ENCODE peak calls at places on chromosomes 5 and 9, in four cellular contexts. B, L, R and A are unnamed samples.

GRCh38 chr9:1100945-1101344 is 50.8 kb downstream of the DMRT2 start:
- DNase-seq in B (no peak), R (peak; percentile 56), L (no peak), A (peak; percentile 24)

GRCh38 chr5:145130996-145131395 is 704.1 kb downstream of the PRELID2 start:
- DNase-seq in L (no peak), R (no peak), B (no peak), A (no peak)

GRCh38 chr5:657570-657969 is 35.6 kb downstream of the TPPP start:
- DNase-seq in B (peak; percentile 15), L (peak; percentile 80), R (no peak), A (no peak)

GRCh38 chr9:114005371-114006154 is 72.5 kb downstream of the AMBP start:
- DNase-seq in B (peak; percentile 12), L (no peak), R (peak; percentile 15), A (peak; percentile 15)

GRCh38 chr5:168679515-168679920 is 100.3 kb upstream of the PANK3 start:
- DNase-seq in R (peak; percentile 75), L (peak; percentile 75), B (peak; percentile 72), A (peak; percentile 54)

GRCh38 chr9:102769307-102769706 is 225.8 kb upstream of the CYLC2 start:
- DNase-seq in R (no peak), L (no peak), B (no peak), A (no peak)

GRCh38 chr5:67416133-67416937 is 219.7 kb upstream of the CD180 start:
- DNase-seq in R (no peak), L (no peak), B (no peak), A (no peak)

GRCh38 chr5:125049721-125050357 is 303.4 kb upstream of the ZNF608 start:
- DNase-seq in B (no peak), L (no peak), R (no peak), A (no peak)

GRCh38 chr5:139671096-139671841 is 23.1 kb downstream of the CXXC5 start:
- DNase-seq in L (no peak), R (no peak), B (no peak), A (peak; percentile 84)

GRCh38 chr9:15299374-15299939 is 7.6 kb downstream of the TTC39B start:
- DNase-seq in L (no peak), R (no peak), B (no peak), A (no peak)

GRCh38 chr5:153777681-153778080 is 261.0 kb downstream of the FAM114A2 start:
- DNase-seq in R (no peak), B (no peak), L (no peak), A (no peak)

GRCh38 chr9:34079181-34079580 is 30.5 kb upstream of the UBAP2 start:
- DNase-seq in B (no peak), L (peak; percentile 50), R (no peak), A (no peak)

GRCh38 chr5:135141303-135142268 is 107.6 kb upstream of the PITX1 start:
- DNase-seq in L (no peak), B (no peak), R (peak; percentile 45), A (no peak)

GRCh38 chr5:149748471-149749094 is 18.5 kb downstream of the PPARGC1B start:
- DNase-seq in L (no peak), B (no peak), R (no peak), A (no peak)

GRCh38 chr5:108905818-108906217 is 158.1 kb downstream of the FER start:
- DNase-seq in L (no peak), R (no peak), B (no peak), A (no peak)

GRCh38 chr5:115306011-115306530 is 9.6 kb upstream of the CCDC112 start:
- DNase-seq in R (peak; percentile 61), B (no peak), L (no peak), A (peak; percentile 60)

DNA sequence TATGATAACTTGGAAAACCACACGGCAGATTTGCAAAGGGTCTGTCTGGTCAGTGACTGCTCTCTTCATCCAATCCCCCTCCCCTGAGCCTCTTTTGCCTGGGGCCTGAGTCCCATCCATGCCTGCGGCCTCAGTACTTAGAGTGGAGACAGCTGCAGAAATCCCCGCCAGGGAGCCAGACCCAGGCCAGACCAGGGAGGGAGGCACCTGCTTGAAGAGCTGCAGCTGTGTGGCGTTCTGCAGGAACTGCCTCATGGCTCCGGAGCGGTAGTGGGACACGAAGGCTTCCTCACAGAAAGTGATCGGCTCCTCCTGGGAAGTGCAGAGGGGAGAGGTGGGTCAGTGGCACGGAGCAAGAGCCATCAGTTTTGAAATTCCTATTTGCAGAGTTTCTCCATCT is 101.6 kb downstream of the CRB2 start:
- DNase-seq in L (no peak), B (no peak), R (no peak), A (no peak)
- TF ChIP-seq POLR2AphosphoS5 in L (no peak), B (no peak), R (no peak), A (no peak)

DNA sequence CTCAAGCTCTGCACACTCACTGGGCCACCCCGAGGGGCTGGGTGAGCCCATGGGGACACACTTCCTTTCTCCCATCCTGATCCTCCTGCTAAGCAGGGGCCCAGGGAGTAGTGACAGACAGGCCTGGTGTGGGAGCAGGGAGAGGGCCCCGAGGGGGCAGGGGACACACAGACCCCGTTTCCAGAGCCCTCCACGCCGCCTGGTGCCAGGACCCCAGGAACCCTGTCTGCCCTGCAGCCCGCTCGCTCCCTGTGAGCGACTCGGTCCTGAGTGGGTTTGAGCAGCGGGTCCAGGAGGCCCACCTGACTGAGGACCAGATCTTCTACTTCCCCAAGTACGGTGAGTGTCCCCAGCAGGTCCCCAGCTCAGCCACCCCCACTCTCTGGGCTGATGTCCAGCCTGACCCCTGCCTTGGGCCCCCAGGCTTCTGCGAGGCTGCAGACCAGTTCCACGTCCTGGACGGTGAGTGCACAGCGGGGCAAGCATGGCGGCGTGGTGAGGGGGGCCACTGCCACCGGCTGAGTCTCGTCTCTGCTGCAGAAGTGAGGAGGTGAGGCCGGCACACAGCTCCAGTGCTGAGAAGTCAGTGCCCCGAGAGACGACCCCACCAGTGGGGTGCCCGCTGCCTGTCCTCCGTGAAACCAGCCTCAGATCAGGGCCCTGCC is 1.3 kb downstream of the C8G start:
- DNase-seq in B (no peak), R (no peak), L (no peak), A (peak; percentile 83)
- H3K27ac ChIP-seq in B (no peak overlapping the region), R (no peak overlapping the region), L (no peak overlapping the region), A (no peak overlapping the region)

GRCh38 chr9:88798476-88798875 is 192.8 kb upstream of the S1PR3 start:
- DNase-seq in B (no peak), L (no peak), R (no peak), A (no peak)
- TF ChIP-seq CTCF in B (no peak), L (no peak), R (no peak), A (no peak)

GRCh38 chr5:142020122-142020659 is 7.4 kb upstream of the GNPDA1 start:
- DNase-seq in R (no peak), B (no peak), L (no peak), A (no peak)

GRCh38 chr5:142025637-142026036 is 12.8 kb upstream of the GNPDA1 start:
- DNase-seq in L (no peak), B (no peak), R (no peak), A (no peak)

GRCh38 chr5:142023836-142024235 is 11.0 kb upstream of the GNPDA1 start:
- DNase-seq in L (no peak), B (no peak), R (no peak), A (no peak)

GRCh38 chr5:142024771-142025304 is 12.0 kb upstream of the GNPDA1 start:
- DNase-seq in B (peak; percentile 70), L (peak; percentile 80), R (peak; percentile 82), A (peak; percentile 91)
- TF ChIP-seq POLR2AphosphoS5 in B (peak; percentile 26), L (peak; percentile 54), R (peak; percentile 75), A (peak; percentile 45)

GRCh38 chr5:136731241-136731885 is 366.0 kb upstream of the TRPC7 start:
- DNase-seq in B (no peak), L (no peak), R (no peak), A (no peak)
- H3K27ac ChIP-seq in B (peak overlapping the region; percentile 76), L (no peak overlapping the region), R (no peak overlapping the region), A (no peak overlapping the region)

DNA sequence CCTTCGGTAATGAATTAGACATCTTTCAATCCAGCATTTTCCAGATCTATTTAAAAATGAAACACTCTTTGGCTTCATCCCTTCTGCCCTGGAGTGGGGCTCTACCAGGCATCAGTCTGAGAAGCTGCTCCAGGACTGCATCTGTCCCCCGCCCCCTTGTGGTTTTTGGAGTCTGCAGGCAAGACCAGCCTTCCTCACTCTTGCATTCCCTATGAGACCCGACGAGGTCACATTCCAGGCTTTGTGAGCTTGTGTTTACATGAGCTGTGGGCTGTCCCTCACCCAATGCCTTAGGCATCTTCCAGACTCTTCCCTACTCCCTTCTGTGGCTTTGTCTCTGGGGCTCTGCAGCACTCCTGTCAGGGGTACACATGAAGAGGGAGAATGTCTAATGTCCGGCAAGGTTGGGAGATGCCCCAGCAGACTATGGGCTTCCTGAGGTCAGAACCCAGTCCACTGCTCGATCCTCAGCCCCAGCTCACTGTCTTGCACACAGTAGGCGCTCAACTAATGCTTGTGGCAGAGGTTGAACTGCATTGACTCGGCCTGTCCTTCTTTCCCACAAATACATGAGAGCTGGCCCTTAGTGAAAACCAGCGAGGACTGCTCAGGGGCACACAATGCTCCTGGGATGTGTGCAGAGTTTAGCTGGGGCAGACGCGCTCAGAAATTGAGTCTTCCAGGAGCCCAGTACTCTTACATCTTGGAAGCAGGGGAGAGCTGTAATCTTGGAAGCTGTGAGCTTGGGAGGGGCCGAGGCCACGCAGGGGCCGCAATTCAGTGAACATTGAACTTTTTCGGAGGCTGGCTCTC is 11.6 kb upstream of the GADD45G start:
- DNase-seq in R (no peak), L (no peak), B (no peak), A (no peak)
- TF ChIP-seq CTCF in R (no peak), L (no peak), B (no peak), A (no peak)

GRCh38 chr9:93205045-93205768 is 21.3 kb downstream of the WNK2 start:
- DNase-seq in R (peak; percentile 43), B (no peak), L (no peak), A (no peak)
- TF ChIP-seq POLR2AphosphoS5 in R (no peak), B (no peak), L (no peak), A (no peak)